ENCODE peak calls at places on chromosomes 12 and 14, in five cellular contexts. J, N, P, C and S are unnamed samples.

GRCh38 chr12:77940566-77940965 is 109.9 kb downstream of the NAV3 start:
- DNase-seq in P (no peak), J (no peak), C (no peak), N (no peak), S (no peak)

GRCh38 chr12:88258396-88258795 is 116.3 kb downstream of the TMTC3 start:
- DNase-seq in P (no peak), J (no peak), C (no peak), N (no peak), S (no peak)

GRCh38 chr12:109836916-109837315 is 3.7 kb upstream of the TRPV4 start:
- DNase-seq in N (no peak), J (no peak), P (no peak), C (no peak), S (no peak)

GRCh38 chr14:23478109-23478698 is 8.7 kb downstream of the NGDN start:
- DNase-seq in P (peak), C (peak), J (peak), N (no peak), S (peak)

GRCh38 chr12:34406228-34406995 is 384.1 kb downstream of the ALG10 start:
- DNase-seq in N (no peak), P (no peak), C (no peak), J (no peak), S (peak)

GRCh38 chr12:113994051-113994450 is 27.9 kb upstream of the RBM19 start:
- DNase-seq in C (no peak), P (no peak), J (no peak), N (no peak), S (no peak)

GRCh38 chr12:1318327-1319031 is 275.9 kb downstream of the FBXL14 start:
- DNase-seq in N (peak), J (peak), P (no peak), C (no peak), S (no peak)

GRCh38 chr12:78530065-78530765 is 334.4 kb upstream of the SYT1 start:
- DNase-seq in N (no peak), C (no peak), P (no peak), J (peak), S (no peak)

GRCh38 chr12:19760611-19761010 is 321.3 kb downstream of the AEBP2 start:
- DNase-seq in C (no peak), J (no peak), P (no peak), N (no peak), S (no peak)

GRCh38 chr14:24110060-24110459 is 4.5 kb upstream of the DCAF11 start:
- DNase-seq in P (no peak), C (no peak), J (no peak), N (peak), S (no peak)

GRCh38 chr12:64600164-64600561 is 10.1 kb upstream of the RASSF3 start:
- DNase-seq in N (no peak), C (no peak), J (no peak), P (no peak), S (no peak)

GRCh38 chr12:66426696-66427095 is 124.4 kb downstream of the HELB start:
- DNase-seq in N (no peak), C (no peak), P (no peak), J (no peak), S (no peak)

GRCh38 chr12:119870462-119870861 is 6.7 kb downstream of the CIT start:
- DNase-seq in J (no peak), N (no peak), P (no peak), C (no peak), S (no peak)

GRCh38 chr12:50550530-50551223 is 45.9 kb downstream of the DIP2B start:
- DNase-seq in J (no peak), N (peak), P (no peak), C (no peak), S (no peak)

GRCh38 chr12:5073838-5074237 is 30.2 kb downstream of the KCNA5 start:
- DNase-seq in P (no peak), N (no peak), J (no peak), C (no peak), S (no peak)

GRCh38 chr12:8493084-8493483 is 20.2 kb upstream of the CLEC4D start:
- DNase-seq in P (no peak), J (no peak), C (peak), N (peak), S (peak)

GRCh38 chr14:69685217-69685616 is 73.8 kb downstream of the SUSD6 start:
- DNase-seq in P (no peak), N (no peak), J (no peak), C (no peak), S (no peak)

GRCh38 chr14:77375973-77376372 is 921 bp downstream of the TMED8 start:
- DNase-seq in J (no peak), P (no peak), C (no peak), N (no peak), S (no peak)

GRCh38 chr14:97634786-97635185 is 837.6 kb downstream of the VRK1 start:
- DNase-seq in C (no peak), P (no peak), J (no peak), N (no peak), S (no peak)

GRCh38 chr14:68442828-68443460 is 349.9 kb downstream of the ZFP36L1 start:
- DNase-seq in N (no peak), J (no peak), C (no peak), P (no peak), S (no peak)

GRCh38 chr14:94907626-94908261 is 137.8 kb upstream of the GSC start:
- DNase-seq in N (no peak), C (no peak), P (no peak), J (no peak), S (no peak)

GRCh38 chr14:67544590-67544989 is 11.5 kb downstream of the PLEKHH1 start:
- DNase-seq in C (no peak), J (no peak), N (no peak), P (no peak), S (no peak)

GRCh38 chr12:118034429-118035193 is 18.1 kb downstream of the RFC5 start:
- DNase-seq in C (no peak), N (peak), P (no peak), J (peak), S (no peak)

GRCh38 chr14:63045234-63045611 is at the start of gene KCNH5:
- DNase-seq in J (no peak), N (no peak), C (no peak), P (peak), S (peak)

GRCh38 chr14:90681889-90682429 is 134.3 kb downstream of the TTC7B start:
- DNase-seq in P (no peak), C (no peak), J (no peak), N (no peak), S (no peak)

GRCh38 chr14:100825691-100826331 is at the start of gene MEG3:
- DNase-seq in P (peak), N (no peak), J (peak), C (no peak), S (no peak)

GRCh38 chr14:55609681-55610080 is 29.7 kb downstream of the KTN1 start:
- DNase-seq in C (no peak), N (peak), P (no peak), J (no peak), S (no peak)

GRCh38 chr12:67765969-67766368 is 117.4 kb downstream of the DYRK2 start:
- DNase-seq in C (no peak), J (no peak), P (no peak), N (no peak), S (no peak)
- H3K4me3 ChIP-seq in C (no peak), J (no peak), P (no peak), N (no peak), S (no peak)

GRCh38 chr14:71322660-71323250 is 415.5 kb downstream of the PCNX1 start:
- DNase-seq in J (no peak), P (no peak), C (peak), N (peak), S (no peak)
- H3K4me3 ChIP-seq in J (peak), P (no peak), C (peak), N (peak), S (no peak)

GRCh38 chr12:80777587-80777986 is 60.9 kb downstream of the MYF5 start:
- DNase-seq in P (no peak), C (no peak), J (no peak), N (no peak), S (no peak)
- H3K4me3 ChIP-seq in P (no peak), C (no peak), J (no peak), N (no peak), S (no peak)

GRCh38 chr12:43807361-43807760 is 1.2 kb upstream of the TWF1 start:
- DNase-seq in J (no peak), N (peak), C (no peak), P (no peak), S (no peak)
- H3K4me3 ChIP-seq in J (no peak), N (peak), C (peak), P (no peak), S (no peak)

DNA sequence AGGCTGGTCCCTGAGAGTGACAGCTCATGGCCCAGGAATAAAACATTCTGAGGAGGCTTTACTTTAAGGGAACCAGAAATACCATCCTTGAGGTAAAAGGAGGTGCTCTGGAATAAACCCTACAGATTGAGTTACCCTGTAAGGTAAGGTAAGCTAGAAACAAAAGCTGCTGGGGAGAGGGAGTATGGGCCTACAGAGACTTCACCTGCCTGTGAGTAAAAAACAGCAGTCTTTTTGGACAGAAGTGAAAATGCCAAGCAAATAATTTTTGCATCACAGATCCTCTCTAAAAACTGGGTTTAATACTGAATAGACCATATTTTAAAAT is 41.2 kb downstream of the CORO1C start:
- DNase-seq in P (no peak), N (no peak), C (no peak), J (no peak), S (no peak)
- H3K4me3 ChIP-seq in P (no peak), N (no peak), C (peak), J (no peak), S (no peak)

GRCh38 chr14:36633580-36633979 is 28.1 kb upstream of the PAX9 start:
- DNase-seq in J (no peak), C (no peak), N (no peak), P (no peak), S (no peak)

GRCh38 chr14:36626150-36626549 is 35.5 kb upstream of the PAX9 start:
- DNase-seq in J (no peak), N (no peak), C (no peak), P (no peak), S (no peak)

GRCh38 chr14:36625014-36625413 is 36.6 kb upstream of the PAX9 start:
- DNase-seq in C (no peak), N (no peak), J (no peak), P (no peak), S (no peak)

GRCh38 chr14:36625436-36625835 is 36.2 kb upstream of the PAX9 start:
- DNase-seq in C (no peak), J (no peak), N (no peak), P (no peak), S (no peak)

GRCh38 chr14:36627981-36628380 is 33.7 kb upstream of the PAX9 start:
- DNase-seq in P (no peak), N (no peak), C (no peak), J (no peak), S (no peak)
- H3K4me3 ChIP-seq in P (no peak), N (no peak), C (no peak), J (no peak), S (no peak)

GRCh38 chr12:30823764-30824163 is 69.0 kb upstream of the CAPRIN2 start:
- DNase-seq in J (no peak), C (no peak), P (no peak), N (no peak), S (no peak)

GRCh38 chr12:30824311-30824710 is 69.6 kb upstream of the CAPRIN2 start:
- DNase-seq in P (no peak), C (no peak), N (no peak), J (no peak), S (no peak)

GRCh38 chr12:30823140-30823669 is 68.5 kb upstream of the CAPRIN2 start:
- DNase-seq in P (no peak), N (no peak), J (no peak), C (no peak), S (peak)

GRCh38 chr12:30820406-30820946 is 65.7 kb upstream of the CAPRIN2 start:
- DNase-seq in P (no peak), C (no peak), N (no peak), J (no peak), S (no peak)

GRCh38 chr12:30822385-30823139 is 67.8 kb upstream of the CAPRIN2 start:
- DNase-seq in P (peak), J (no peak), N (no peak), C (no peak), S (peak)
- H3K4me3 ChIP-seq in P (peak), J (peak), N (no peak), C (peak), S (peak)

GRCh38 chr14:72679591-72680151 is 214.2 kb downstream of the DPF3 start:
- DNase-seq in C (no peak), J (no peak), P (no peak), N (no peak), S (no peak)
- H3K4me3 ChIP-seq in C (no peak), J (no peak), P (no peak), N (no peak), S (no peak)

GRCh38 chr14:37598973-37599526 is 3.6 kb downstream of the TTC6 start:
- DNase-seq in C (no peak), P (no peak), N (no peak), J (no peak), S (no peak)

GRCh38 chr14:37601849-37602248 is 6.4 kb downstream of the TTC6 start:
- DNase-seq in N (no peak), C (no peak), J (no peak), P (no peak), S (no peak)

GRCh38 chr14:37600880-37601741 is 5.7 kb downstream of the TTC6 start:
- DNase-seq in P (no peak), N (no peak), J (no peak), C (no peak), S (no peak)

GRCh38 chr14:37598085-37598972 is 2.9 kb downstream of the TTC6 start:
- DNase-seq in P (no peak), C (no peak), N (peak), J (no peak), S (peak)

GRCh38 chr14:37599527-37600368 is 4.3 kb downstream of the TTC6 start:
- DNase-seq in N (no peak), C (no peak), J (no peak), P (no peak), S (no peak)
- H3K4me3 ChIP-seq in N (peak), C (no peak), J (no peak), P (no peak), S (peak)